ENCODE peak calls at places on chromosomes 16 and 17, in five cellular contexts. Y is mesendoderm, N is astrocyte, I is PC-3, R is DND-41. B is an unnamed sample. For H3K4me1, the result is how much of the 10 kb centered on the place peaks cover.

GRCh38 chr17:12316021-12316420 is 295.3 kb downstream of the MAP2K4 start:
- DNase-seq in Y (no peak), N (no peak), I (no peak), R (no peak), B (no peak)

GRCh38 chr17:43213545-43213944 is 1.9 kb downstream of the TMEM106A start:
- DNase-seq in Y (no peak), N (no peak), I (no peak), R (no peak), B (no peak)

GRCh38 chr17:70168044-70168978 is 1.0 kb upstream of the KCNJ2 start:
- DNase-seq in Y (peak), N (peak), I (peak), R (no peak), B (peak)

GRCh38 chr16:24670623-24671454 is 58.6 kb upstream of the TNRC6A start:
- DNase-seq in Y (peak), N (peak), I (peak), R (no peak), B (peak)

GRCh38 chr16:68786685-68787418 is 49.8 kb downstream of the CDH1 start:
- DNase-seq in Y (no peak), N (peak), I (no peak), R (no peak), B (peak)

GRCh38 chr17:1563786-1564613 is 1.4 kb upstream of the PITPNA start:
- DNase-seq in Y (no peak), N (no peak), I (peak), R (no peak), B (no peak)

GRCh38 chr17:40329981-40330794 is 21.2 kb downstream of the RARA start:
- DNase-seq in Y (no peak), N (no peak), I (no peak), R (no peak), B (peak)

GRCh38 chr17:71753070-71753469 is 367.8 kb upstream of the SOX9 start:
- DNase-seq in Y (no peak), N (peak), I (peak), R (no peak), B (no peak)

GRCh38 chr17:9211133-9211765 is 189.9 kb downstream of the NTN1 start:
- DNase-seq in Y (peak), N (no peak), I (peak), R (no peak), B (no peak)

GRCh38 chr17:28698253-28698941 is 13.3 kb downstream of the PROCA1 start:
- DNase-seq in Y (no peak), N (no peak), I (no peak), R (no peak), B (no peak)

GRCh38 chr17:37458805-37459204 is 30.9 kb upstream of the DUSP14 start:
- DNase-seq in Y (no peak), N (peak), I (peak), R (no peak), B (no peak)

GRCh38 chr17:76644995-76645394 is 1.4 kb upstream of the ST6GALNAC1 start:
- DNase-seq in Y (no peak), N (no peak), I (no peak), R (no peak), B (no peak)

GRCh38 chr17:76642994-76643393 is 563 bp downstream of the ST6GALNAC1 start:
- DNase-seq in Y (no peak), N (no peak), I (no peak), R (no peak), B (no peak)

GRCh38 chr17:76642032-76642561 is 1.5 kb downstream of the ST6GALNAC1 start:
- DNase-seq in Y (no peak), N (no peak), I (no peak), R (no peak), B (no peak)

GRCh38 chr17:76645481-76645880 is 1.9 kb upstream of the ST6GALNAC1 start:
- DNase-seq in Y (no peak), N (no peak), I (no peak), R (no peak), B (no peak)

GRCh38 chr17:76643553-76644148 is at the start of gene ST6GALNAC1:
- DNase-seq in Y (no peak), N (no peak), I (peak), R (no peak), B (no peak)
- H3K4me1 ChIP-seq in Y (under half), N (under half), I (under half), R (under half), B (under half)

GRCh38 chr16:10876799-10877341 is at the start of gene CIITA:
- DNase-seq in Y (no peak), N (peak), I (peak), R (no peak), B (peak)
- H3K4me3 ChIP-seq in Y (no peak), N (no peak), I (no peak), R (no peak), B (peak)

DNA sequence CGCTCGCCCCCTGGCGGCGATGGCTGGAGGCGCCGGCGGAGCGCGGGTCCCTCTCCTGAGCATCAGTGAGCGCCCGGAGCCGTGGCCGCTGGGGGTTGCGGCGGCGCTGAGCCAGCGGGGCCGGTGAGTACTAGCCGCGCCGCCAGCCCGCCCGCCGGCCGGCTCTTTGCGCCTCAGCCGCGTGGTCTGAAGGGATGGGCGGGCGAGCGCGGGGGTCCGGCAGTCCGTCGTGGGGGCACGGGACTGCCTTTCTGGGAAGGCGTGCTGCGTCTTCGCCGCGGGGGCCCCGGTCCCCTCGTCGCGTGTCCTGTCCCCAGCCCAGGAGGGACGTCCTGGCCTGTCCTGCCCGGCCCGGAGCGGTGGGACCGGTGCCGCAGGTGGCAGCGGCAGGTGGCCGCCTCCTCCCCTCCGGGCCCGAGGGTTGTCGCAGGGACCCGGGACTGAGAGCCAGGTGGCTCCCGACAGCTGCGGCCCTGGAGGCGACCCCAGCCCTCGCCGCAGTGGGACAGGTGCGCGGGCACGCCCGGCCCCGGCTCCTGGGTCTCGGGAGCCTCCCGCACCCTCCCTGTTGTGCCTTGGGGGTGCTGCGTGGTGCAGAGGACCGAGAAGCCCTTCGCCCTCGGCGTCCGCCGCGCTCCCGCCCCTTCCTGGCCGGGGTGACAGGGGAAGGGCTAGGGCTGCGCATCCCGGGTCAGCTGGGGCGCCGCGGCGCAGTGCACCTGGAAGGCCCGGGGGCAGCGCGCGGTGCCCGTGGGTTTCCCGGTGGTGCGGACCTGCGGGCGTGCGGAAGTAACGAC is at the start of gene SPECC1:
- DNase-seq in Y (peak), N (peak), I (peak), R (peak), B (no peak)
- H3K9ac ChIP-seq in Y (peak), N (peak), I (peak), R (peak), B (peak)

DNA sequence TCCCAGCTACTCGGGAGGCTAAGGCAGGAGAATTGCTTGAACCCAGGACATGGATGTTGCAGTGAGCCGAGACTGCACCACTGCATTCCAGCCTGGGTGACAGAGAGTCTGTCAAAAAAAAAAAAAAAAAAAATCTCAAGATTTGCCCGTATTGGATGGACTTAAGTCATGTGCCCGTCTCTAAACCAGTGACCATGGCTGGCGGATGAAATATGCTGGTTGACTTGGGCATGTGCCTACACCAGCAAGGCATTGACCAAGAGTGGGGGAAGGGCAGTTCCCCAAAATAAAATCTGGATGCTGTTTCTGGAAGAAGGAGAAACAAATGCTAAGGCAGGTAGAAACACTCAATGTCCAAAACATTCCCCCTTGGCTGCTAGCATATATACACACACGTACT is 21.5 kb upstream of the COL1A1 start:
- DNase-seq in Y (no peak), N (no peak), I (no peak), R (no peak), B (no peak)
- H3K4me1 ChIP-seq in Y (under half), N (under half), I (under half), R (under half), B (under half)

DNA sequence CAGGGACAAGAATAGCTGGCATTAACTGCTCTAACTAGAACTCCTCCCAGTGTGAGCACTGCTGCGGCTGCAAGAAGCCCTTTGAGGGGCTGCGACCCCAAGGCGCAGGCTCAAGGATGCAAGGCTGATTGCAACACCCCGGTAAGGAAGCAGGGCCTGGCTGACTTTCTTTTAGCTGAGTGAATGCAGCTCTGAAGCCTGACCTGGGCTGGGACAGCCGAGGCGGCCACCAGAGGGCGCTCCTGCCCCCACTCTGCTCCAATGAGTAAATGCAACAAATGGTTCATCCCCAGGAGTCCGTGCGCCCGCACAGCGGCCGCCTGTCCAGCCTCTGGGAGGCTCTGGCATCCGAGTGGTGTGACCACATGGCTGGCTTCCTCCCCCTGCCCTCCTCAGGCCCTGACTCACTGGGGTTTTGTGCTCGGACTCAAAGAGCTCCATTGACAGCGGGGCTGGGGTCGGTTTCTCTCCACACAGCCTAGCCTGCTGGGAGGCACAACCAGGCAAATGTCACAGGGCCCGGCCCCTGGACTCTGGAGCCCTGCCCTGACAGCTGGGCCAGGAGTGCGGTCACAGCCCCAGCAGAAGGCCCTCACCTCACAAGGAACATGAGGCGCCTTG is at the start of gene SMIM5:
- DNase-seq in Y (peak), N (peak), I (peak), R (peak), B (peak)
- H3K4me3 ChIP-seq in Y (no peak), N (no peak), I (no peak), R (no peak), B (no peak)

DNA sequence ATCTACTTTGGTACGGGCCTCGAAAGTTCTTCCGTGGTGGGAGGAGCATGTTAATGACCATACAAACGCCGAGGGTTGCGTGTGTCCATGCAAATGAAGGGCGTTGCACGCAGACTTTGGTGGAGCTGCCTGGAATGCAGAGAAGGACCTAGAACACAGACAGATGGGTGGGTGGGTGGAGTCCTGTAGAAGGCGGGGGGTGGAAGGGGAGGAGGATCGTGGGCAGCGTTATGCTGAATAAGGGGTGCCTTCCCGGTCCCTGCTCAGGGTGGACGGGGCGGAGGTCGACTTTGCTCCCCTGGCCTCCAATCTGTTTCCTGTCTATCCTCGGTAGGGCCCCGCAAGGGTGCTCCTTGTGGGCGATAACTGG is 795 bp upstream of the PAQR4 start:
- DNase-seq in Y (no peak), N (no peak), I (no peak), R (no peak), B (peak)
- H3K9ac ChIP-seq in Y (peak), N (no peak), I (no peak), R (peak), B (peak)

DNA sequence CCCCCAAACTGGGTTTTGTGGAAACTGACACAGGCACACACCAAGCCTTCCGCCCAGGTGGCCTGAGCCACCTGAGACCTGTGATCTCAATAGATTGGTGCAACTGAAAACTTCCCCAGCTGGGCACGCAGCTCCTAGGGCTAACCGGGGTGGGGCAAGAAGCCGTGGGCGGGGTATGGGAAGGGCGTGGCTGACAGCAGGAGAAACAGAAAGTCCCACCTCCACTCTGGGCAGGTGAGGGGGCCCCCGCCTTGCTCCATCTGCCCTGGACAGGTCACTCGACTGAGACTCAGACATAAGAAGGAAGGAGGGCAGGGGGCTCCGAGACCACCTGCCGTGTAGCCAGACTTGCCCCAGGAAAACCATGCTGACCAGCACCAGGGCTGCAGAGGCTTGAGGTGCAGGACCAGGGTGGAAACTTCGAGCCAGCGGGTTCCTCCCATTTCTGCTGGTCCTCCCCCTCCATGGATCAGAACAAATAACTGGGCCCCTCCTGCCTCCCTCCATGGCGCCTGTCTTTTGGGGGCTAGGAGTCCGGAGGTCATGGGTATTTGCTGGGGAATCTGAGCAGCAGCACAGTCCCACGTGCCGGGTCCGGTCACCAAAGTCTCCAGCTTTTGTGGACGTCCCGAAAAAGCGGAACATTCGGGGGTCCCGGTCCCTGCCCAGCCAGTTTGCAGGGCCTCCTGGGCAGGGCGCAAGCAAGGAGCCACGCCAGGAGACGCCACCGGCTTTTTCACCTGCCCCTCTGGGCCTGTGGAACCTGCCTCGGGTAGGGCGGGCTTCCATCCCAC is 1.3 kb downstream of the TIMP2 start:
- DNase-seq in Y (peak), N (no peak), I (peak), R (peak), B (peak)
- H3K4me1 ChIP-seq in Y (under half), N (under half), I (under half), R (under half), B (under half)